ENCODE peak calls at places on chromosomes 3 and 15, in four cellular contexts. T is astrocyte, L is neural progenitor cell, H is fibroblast of lung. U is an unnamed sample.
A peak's percentile ranks its signal among the peaks of the same experiment; 100 is the strongest.

GRCh38 chr15:101121511-101122090 is 130.2 kb downstream of the CHSY1 start:
- DNase-seq in T (peak; percentile 53), L (peak; percentile 61), H (peak; percentile 65), U (peak; percentile 77)

GRCh38 chr15:52233405-52233804 is 42.2 kb upstream of the GNB5 start:
- DNase-seq in T (no peak), L (no peak), H (no peak), U (peak; percentile 57)

GRCh38 chr15:39852237-39852636 is 67.8 kb downstream of the GPR176 start:
- DNase-seq in T (peak; percentile 51), L (no peak), H (peak; percentile 59), U (peak; percentile 80)

GRCh38 chr3:167740961-167741587 is 5.6 kb downstream of the SERPINI1 start:
- DNase-seq in T (no peak), L (peak; percentile 56), H (peak; percentile 22), U (peak; percentile 39)

GRCh38 chr3:53730565-53730964 is 115.7 kb downstream of the CHDH start:
- DNase-seq in T (peak; percentile 26), L (no peak), H (peak; percentile 36), U (peak; percentile 22)

GRCh38 chr15:50235794-50236193 is 29.7 kb downstream of the HDC start:
- DNase-seq in T (no peak), L (no peak), H (no peak), U (no peak)

GRCh38 chr15:70248116-70249025 is 150.7 kb upstream of the TLE3 start:
- DNase-seq in T (no peak), L (peak; percentile 76), H (no peak), U (no peak)

GRCh38 chr15:78195735-78196201 is 38.6 kb downstream of the ACSBG1 start:
- DNase-seq in T (no peak), L (peak; percentile 47), H (no peak), U (peak; percentile 32)

GRCh38 chr3:15064299-15064834 is 748 bp downstream of the MRPS25 start:
- DNase-seq in T (no peak), L (peak; percentile 18), H (peak; percentile 30), U (peak; percentile 72)

GRCh38 chr3:42182555-42182954 is 83.4 kb downstream of the CCK start:
- DNase-seq in T (peak; percentile 87), L (no peak), H (peak; percentile 90), U (peak; percentile 57)

GRCh38 chr3:10196389-10197052 is 31.8 kb downstream of the IRAK2 start:
- DNase-seq in T (peak; percentile 82), L (no peak), H (peak; percentile 84), U (peak; percentile 97)

GRCh38 chr3:82038536-82038935 is 277.1 kb upstream of the GBE1 start:
- DNase-seq in T (no peak), L (no peak), H (no peak), U (peak; percentile 17)

GRCh38 chr15:64681424-64682024 is 93.9 kb downstream of the RBPMS2 start:
- DNase-seq in T (peak; percentile 35), L (peak; percentile 87), H (peak; percentile 53), U (peak; percentile 69)

GRCh38 chr3:82568776-82569338 is 807.4 kb upstream of the GBE1 start:
- DNase-seq in T (no peak), L (no peak), H (no peak), U (no peak)

GRCh38 chr15:25504307-25504706 is 65.5 kb upstream of the UBE3A start:
- DNase-seq in T (peak; percentile 59), L (no peak), H (peak; percentile 68), U (peak; percentile 85)

GRCh38 chr15:77667351-77667750 is 34.6 kb upstream of the LINGO1 start:
- DNase-seq in T (no peak), L (no peak), H (no peak), U (no peak)

GRCh38 chr3:17136251-17136721 is 251.5 kb downstream of the PLCL2 start:
- DNase-seq in T (no peak), L (peak; percentile 21), H (peak; percentile 7), U (no peak)

GRCh38 chr3:171417813-171418212 is 42.4 kb downstream of the TNIK start:
- DNase-seq in T (peak; percentile 92), L (no peak), H (peak; percentile 94), U (peak; percentile 83)

GRCh38 chr15:95663156-95663831 is 667.2 kb upstream of the NR2F2 start:
- DNase-seq in T (peak; percentile 76), L (no peak), H (peak; percentile 83), U (peak; percentile 78)

GRCh38 chr3:45507820-45508317 is 86.7 kb upstream of the LIMD1 start:
- DNase-seq in T (peak; percentile 73), L (peak; percentile 76), H (peak; percentile 77), U (no peak)

GRCh38 chr15:73330206-73331051 is 38.3 kb downstream of the HCN4 start:
- DNase-seq in T (no peak), L (no peak), H (no peak), U (peak; percentile 17)

GRCh38 chr3:114121996-114122709 is 56.7 kb downstream of the DRD3 start:
- DNase-seq in T (peak; percentile 83), L (peak; percentile 34), H (peak; percentile 86), U (peak; percentile 64)

GRCh38 chr3:179563298-179563934 is 690 bp downstream of the ACTL6A start:
- DNase-seq in T (peak; percentile 55), L (peak; percentile 87), H (peak; percentile 70), U (peak; percentile 96)

GRCh38 chr3:193857996-193858395 is 265.0 kb downstream of the OPA1 start:
- DNase-seq in T (peak; percentile 99), L (no peak), H (peak; percentile 99), U (peak; percentile 94)

GRCh38 chr3:190848891-190849290 is 13.6 kb downstream of the GMNC start:
- DNase-seq in T (peak; percentile 51), L (no peak), H (peak; percentile 63), U (peak; percentile 40)

GRCh38 chr15:72312605-72313447 is 7.1 kb downstream of the CELF6 start:
- DNase-seq in T (peak; percentile 33), L (peak; percentile 82), H (peak; percentile 58), U (peak; percentile 85)

GRCh38 chr15:65993762-65994161 is 124.5 kb downstream of the RAB11A start:
- DNase-seq in T (no peak), L (no peak), H (no peak), U (no peak)

GRCh38 chr15:65994832-65995231 is 125.5 kb downstream of the RAB11A start:
- DNase-seq in T (no peak), L (no peak), H (no peak), U (no peak)

GRCh38 chr15:65993226-65993625 is 123.9 kb downstream of the RAB11A start:
- DNase-seq in T (no peak), L (no peak), H (no peak), U (no peak)

GRCh38 chr15:65990298-65990981 is 121.1 kb downstream of the RAB11A start:
- DNase-seq in T (no peak), L (no peak), H (no peak), U (no peak)

DNA sequence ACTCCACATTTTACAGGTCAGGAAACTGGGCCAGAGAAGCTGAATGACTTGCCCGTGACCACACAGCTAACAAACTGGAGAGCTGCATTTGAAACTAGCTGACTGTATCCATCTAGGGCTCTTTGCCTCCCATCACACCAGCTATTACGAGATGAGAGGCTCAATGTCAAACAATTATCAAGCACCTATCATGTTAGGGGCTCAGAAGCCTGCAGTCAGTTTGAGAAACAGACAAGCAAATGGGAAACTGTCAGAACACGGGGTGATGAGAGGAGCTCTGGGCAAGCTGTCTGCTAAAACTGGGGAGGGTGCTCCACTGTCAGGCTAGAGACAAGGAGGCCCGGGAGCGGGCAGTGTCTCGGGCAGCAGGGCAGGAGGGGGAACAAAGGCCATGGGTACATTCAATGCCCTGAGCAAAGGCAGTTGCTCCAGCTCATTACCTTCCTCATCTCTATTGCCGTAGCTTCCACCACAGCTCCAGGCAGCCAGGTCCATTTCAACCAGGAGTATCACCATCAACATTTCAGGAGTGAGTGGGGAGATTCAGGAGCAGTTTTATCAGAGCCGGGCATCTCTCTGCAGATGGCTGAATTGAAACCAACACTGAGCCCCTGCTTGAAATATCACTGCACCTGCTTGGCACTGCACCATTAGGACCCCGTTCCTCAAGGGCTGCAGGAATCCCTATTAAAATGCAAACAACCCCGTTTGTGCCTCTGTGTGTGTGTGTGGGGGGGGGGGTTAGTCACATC is 122.6 kb downstream of the RAB11A start:
- DNase-seq in T (no peak), L (no peak), H (no peak), U (no peak)
- TF ChIP-seq EZH2 in T (no peak), L (no peak), H (no peak), U (no peak)

DNA sequence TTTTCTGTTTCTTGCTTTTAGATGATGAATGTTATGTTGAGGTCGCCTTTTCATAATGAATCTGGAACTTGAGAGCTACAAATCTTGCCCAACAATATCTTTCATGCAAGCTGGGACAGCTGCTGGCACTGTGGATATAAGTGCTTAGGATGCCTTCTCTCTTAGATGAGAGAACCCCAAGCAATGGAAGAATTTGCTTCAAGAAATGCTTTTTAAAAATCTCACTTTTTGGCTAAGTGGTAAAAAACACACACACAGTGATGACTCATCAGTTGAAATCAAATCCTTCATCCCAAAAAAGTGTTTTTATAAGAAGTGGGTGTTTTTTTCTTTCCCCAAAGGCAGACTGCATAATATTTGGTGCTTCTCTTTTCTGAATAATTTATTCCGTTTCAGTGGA is 38.4 kb upstream of the GALNT15 start:
- DNase-seq in T (peak; percentile 85), L (no peak), H (peak; percentile 88), U (peak; percentile 80)
- H3K27ac ChIP-seq in T (peak overlapping the region; percentile 45), L (no peak overlapping the region), H (no peak overlapping the region), U (peak overlapping the region; percentile 45)

GRCh38 chr15:67820992-67821783 is 4.1 kb upstream of the SKOR1 start:
- DNase-seq in T (peak; percentile 31), L (peak; percentile 89), H (peak; percentile 54), U (peak; percentile 66)
- TF ChIP-seq EZH2 in T (peak; percentile 29), L (peak; percentile 33), H (no peak), U (no peak)

DNA sequence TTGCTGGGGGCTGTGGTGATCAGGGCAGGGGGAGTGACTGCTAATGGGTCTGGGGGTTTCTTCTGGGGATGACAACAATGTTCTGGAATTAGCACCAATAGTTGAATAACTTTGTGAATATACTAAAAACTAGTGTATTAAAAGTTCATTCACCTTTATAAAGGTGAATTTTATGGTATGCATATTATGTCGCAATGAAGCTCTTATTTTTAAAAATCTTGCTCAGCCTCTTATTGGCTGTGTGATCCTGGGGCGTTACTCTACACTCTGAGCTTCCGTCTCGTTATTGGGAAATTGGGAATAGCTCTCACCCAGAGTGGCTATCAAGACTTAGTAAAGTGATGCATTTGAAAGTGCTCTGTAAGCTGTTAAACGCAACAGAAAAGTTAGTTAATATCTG is 105.3 kb downstream of the SEC22A start:
- DNase-seq in T (no peak), L (no peak), H (no peak), U (no peak)
- H3K27ac ChIP-seq in T (no peak overlapping the region), L (no peak overlapping the region), H (no peak overlapping the region), U (no peak overlapping the region)

DNA sequence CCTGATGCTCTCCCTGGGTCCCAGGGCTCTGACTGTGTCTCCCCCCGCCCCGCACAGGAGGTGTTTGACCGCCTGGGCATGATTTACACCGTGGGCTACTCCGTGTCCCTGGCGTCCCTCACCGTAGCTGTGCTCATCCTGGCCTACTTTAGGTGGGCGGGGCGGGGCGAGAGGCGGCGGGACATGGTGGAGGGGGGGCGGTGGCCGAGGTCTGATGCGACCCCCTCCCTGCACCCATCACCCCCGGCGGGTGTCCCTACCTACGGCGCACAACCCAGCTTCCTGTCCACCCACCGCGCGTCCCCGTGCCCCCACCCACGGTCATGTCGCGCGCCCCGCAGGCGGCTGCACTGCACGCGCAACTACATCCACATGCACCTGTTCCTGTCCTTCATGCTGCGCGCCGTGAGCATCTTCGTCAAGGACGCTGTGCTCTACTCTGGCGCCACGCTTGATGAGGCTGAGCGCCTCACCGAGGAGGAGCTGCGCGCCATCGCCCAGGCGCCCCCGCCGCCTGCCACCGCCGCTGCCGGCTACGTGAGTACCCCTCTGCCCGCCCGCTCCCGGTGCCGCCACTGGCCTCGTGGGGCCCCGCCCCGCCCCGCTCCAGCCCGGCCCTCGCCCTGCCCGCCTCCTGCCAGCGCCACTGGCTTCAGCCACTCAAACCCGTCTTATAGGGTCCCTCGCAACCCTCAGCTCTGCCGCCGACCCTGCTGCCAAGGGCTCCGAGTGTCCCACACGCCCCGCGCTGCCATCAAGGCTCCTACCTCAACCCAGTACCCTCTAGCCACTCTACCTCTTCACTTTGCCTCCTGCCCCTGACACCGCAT is 21.0 kb downstream of the PTH1R start:
- DNase-seq in T (no peak), L (peak; percentile 69), H (no peak), U (no peak)
- TF ChIP-seq EZH2 in T (peak; percentile 45), L (no peak), H (no peak), U (no peak)

GRCh38 chr3:32410367-32411246 is 19.0 kb downstream of the CMTM7 start:
- DNase-seq in T (no peak), L (peak; percentile 50), H (no peak), U (no peak)
- H3K27ac ChIP-seq in T (no peak overlapping the region), L (no peak overlapping the region), H (no peak overlapping the region), U (no peak overlapping the region)

U was measured in GM23248.